ENCODE peak calls at places on chromosome 12, in ten cellular contexts. O, M, Z, P, H, L, I, E, B and A are unnamed samples.

GRCh38 chr12:67472551-67472950 is 176.0 kb upstream of the DYRK2 start:
- DNase-seq in O (no peak), M (no peak), Z (no peak), P (no peak), H (no peak), L (no peak), I (no peak), E (no peak), B (no peak), A (peak)

GRCh38 chr12:95774311-95775045 is 16.1 kb downstream of the NTN4 start:
- DNase-seq in O (no peak), M (no peak), Z (no peak), P (no peak), H (no peak), L (peak), I (no peak), E (no peak), B (no peak), A (no peak)

GRCh38 chr12:6950401-6950801 is 755 bp upstream of the PTPN6 start:
- DNase-seq in O (no peak), M (no peak), Z (no peak), P (no peak), H (no peak), L (no peak), I (no peak), E (no peak), B (no peak), A (no peak)

GRCh38 chr12:24798335-24798734 is 150.6 kb downstream of the BCAT1 start:
- DNase-seq in O (no peak), M (peak), Z (no peak), P (no peak), H (no peak), L (no peak), I (no peak), E (no peak), B (no peak), A (peak)

GRCh38 chr12:57842342-57843294 is 3.9 kb downstream of the CTDSP2 start:
- DNase-seq in O (no peak), M (peak), Z (no peak), P (no peak), H (peak), L (peak), I (peak), E (peak), B (peak), A (peak)

GRCh38 chr12:26274441-26275312 is 79.3 kb downstream of the SSPN start:
- DNase-seq in O (peak), M (peak), Z (no peak), P (no peak), H (no peak), L (peak), I (peak), E (no peak), B (peak), A (peak)

GRCh38 chr12:112617191-112617505 is 174.4 kb upstream of the RPH3A start:
- DNase-seq in O (no peak), M (no peak), Z (no peak), P (no peak), H (no peak), L (no peak), I (no peak), E (no peak), B (no peak), A (peak)

GRCh38 chr12:130620756-130621155 is 95.3 kb downstream of the RIMBP2 start:
- DNase-seq in O (no peak), M (no peak), Z (no peak), P (no peak), H (no peak), L (no peak), I (no peak), E (no peak), B (no peak), A (no peak)

GRCh38 chr12:109671482-109671881 is 42.1 kb upstream of the FAM222A start:
- DNase-seq in O (no peak), M (no peak), Z (no peak), P (no peak), H (no peak), L (no peak), I (no peak), E (no peak), B (no peak), A (no peak)

GRCh38 chr12:123278150-123278627 is 6.5 kb upstream of the CDK2AP1 start:
- DNase-seq in O (no peak), M (peak), Z (no peak), P (no peak), H (no peak), L (no peak), I (no peak), E (no peak), B (no peak), A (no peak)

GRCh38 chr12:109258607-109259544 is 50.2 kb downstream of the FOXN4 start:
- DNase-seq in O (no peak), M (no peak), Z (no peak), P (no peak), H (no peak), L (no peak), I (no peak), E (no peak), B (no peak), A (no peak)

GRCh38 chr12:94649349-94650142 is 811 bp downstream of the TMCC3 start:
- DNase-seq in O (peak), M (no peak), Z (no peak), P (peak), H (peak), L (peak), I (peak), E (peak), B (peak), A (peak)

GRCh38 chr12:112198120-112198733 is 72.9 kb downstream of the TRAFD1 start:
- DNase-seq in O (peak), M (peak), Z (peak), P (peak), H (peak), L (peak), I (peak), E (peak), B (peak), A (peak)

GRCh38 chr12:49055978-49056754 is 4.4 kb downstream of the KMT2D start:
- DNase-seq in O (peak), M (peak), Z (no peak), P (peak), H (peak), L (peak), I (peak), E (peak), B (peak), A (peak)